ENCODE peak calls at places on chromosomes 6 and 20, in four cellular contexts. One of them, this sample, is unnamed.
A peak's percentile ranks its signal among the peaks of the same experiment; 100 is the strongest.

GRCh38 chr6:1607557-1608221 is 2.0 kb upstream of the FOXC1 start:
- DNase-seq in naive B cell: no peak
- DNase-seq in WTC11: peak; percentile 83
- DNase-seq in smooth muscle cell of the brain vasculature: no peak
- DNase-seq in this sample: no peak

GRCh38 chr6:101887532-101887931 is 494.0 kb downstream of the GRIK2 start:
- DNase-seq in naive B cell: no peak
- DNase-seq in WTC11: no peak
- DNase-seq in smooth muscle cell of the brain vasculature: no peak
- DNase-seq in this sample: no peak

GRCh38 chr6:1901556-1901955 is 291.8 kb downstream of the FOXC1 start:
- DNase-seq in naive B cell: no peak
- DNase-seq in WTC11: no peak
- DNase-seq in smooth muscle cell of the brain vasculature: no peak
- DNase-seq in this sample: no peak

GRCh38 chr6:3887150-3887700 is 38.1 kb downstream of the FAM50B start:
- DNase-seq in naive B cell: no peak
- DNase-seq in WTC11: no peak
- DNase-seq in smooth muscle cell of the brain vasculature: no peak
- DNase-seq in this sample: no peak

GRCh38 chr20:48875914-48876240 is 45.6 kb upstream of the ARFGEF2 start:
- DNase-seq in naive B cell: no peak
- DNase-seq in WTC11: no peak
- DNase-seq in smooth muscle cell of the brain vasculature: no peak
- DNase-seq in this sample: peak; percentile 53

GRCh38 chr20:20096421-20096820 is 44.1 kb downstream of the CFAP61 start:
- DNase-seq in naive B cell: no peak
- DNase-seq in WTC11: no peak
- DNase-seq in smooth muscle cell of the brain vasculature: no peak
- DNase-seq in this sample: no peak

GRCh38 chr6:15148356-15149058 is 97.4 kb upstream of the JARID2 start:
- DNase-seq in naive B cell: no peak
- DNase-seq in WTC11: no peak
- DNase-seq in smooth muscle cell of the brain vasculature: peak; percentile 51
- DNase-seq in this sample: peak; percentile 34

GRCh38 chr6:122995930-122996796 is at the start of gene CLVS2:
- DNase-seq in naive B cell: no peak
- DNase-seq in WTC11: peak; percentile 66
- DNase-seq in smooth muscle cell of the brain vasculature: peak; percentile 1
- DNase-seq in this sample: no peak

GRCh38 chr20:47764154-47764734 is 21.0 kb downstream of the SULF2 start:
- DNase-seq in naive B cell: no peak
- DNase-seq in WTC11: no peak
- DNase-seq in smooth muscle cell of the brain vasculature: no peak
- DNase-seq in this sample: no peak

GRCh38 chr6:45138765-45139164 is 189.4 kb upstream of the RUNX2 start:
- DNase-seq in naive B cell: no peak
- DNase-seq in WTC11: no peak
- DNase-seq in smooth muscle cell of the brain vasculature: no peak
- DNase-seq in this sample: no peak

GRCh38 chr20:23637282-23638221 is at the start of gene CST3:
- DNase-seq in naive B cell: no peak
- DNase-seq in WTC11: peak; percentile 72
- DNase-seq in smooth muscle cell of the brain vasculature: no peak
- DNase-seq in this sample: peak; percentile 79

GRCh38 chr6:163192591-163192990 is 221.9 kb upstream of the QKI start:
- DNase-seq in naive B cell: no peak
- DNase-seq in WTC11: no peak
- DNase-seq in smooth muscle cell of the brain vasculature: no peak
- DNase-seq in this sample: no peak

GRCh38 chr6:43781941-43782704 is 12.1 kb downstream of the VEGFA start:
- DNase-seq in naive B cell: no peak
- DNase-seq in WTC11: no peak
- DNase-seq in smooth muscle cell of the brain vasculature: no peak
- DNase-seq in this sample: no peak

GRCh38 chr6:54876871-54877270 is 30.3 kb downstream of the FAM83B start:
- DNase-seq in naive B cell: no peak
- DNase-seq in WTC11: no peak
- DNase-seq in smooth muscle cell of the brain vasculature: no peak
- DNase-seq in this sample: no peak

GRCh38 chr20:53934421-53935352 is 135.7 kb downstream of the BCAS1 start:
- DNase-seq in naive B cell: no peak
- DNase-seq in WTC11: no peak
- DNase-seq in smooth muscle cell of the brain vasculature: no peak
- DNase-seq in this sample: no peak

GRCh38 chr6:17032595-17033591 is 69.0 kb upstream of the STMND1 start:
- DNase-seq in naive B cell: no peak
- DNase-seq in WTC11: no peak
- DNase-seq in smooth muscle cell of the brain vasculature: peak; percentile 75
- DNase-seq in this sample: no peak

GRCh38 chr6:122712093-122712863 is 67.2 kb upstream of the FABP7 start:
- DNase-seq in naive B cell: no peak
- DNase-seq in WTC11: no peak
- DNase-seq in smooth muscle cell of the brain vasculature: peak; percentile 41
- DNase-seq in this sample: no peak

GRCh38 chr6:2857580-2858337 is 16.1 kb upstream of the SERPINB1 start:
- DNase-seq in naive B cell: peak; percentile 57
- DNase-seq in WTC11: no peak
- DNase-seq in smooth muscle cell of the brain vasculature: no peak
- DNase-seq in this sample: peak; percentile 91

GRCh38 chr6:139030539-139030938 is 2.0 kb downstream of the ABRACL start:
- DNase-seq in naive B cell: peak; percentile 79
- DNase-seq in WTC11: no peak
- DNase-seq in smooth muscle cell of the brain vasculature: no peak
- DNase-seq in this sample: peak; percentile 37

GRCh38 chr20:25271486-25272222 is 23.8 kb downstream of the PYGB start:
- DNase-seq in naive B cell: no peak
- DNase-seq in WTC11: peak; percentile 2
- DNase-seq in smooth muscle cell of the brain vasculature: no peak
- DNase-seq in this sample: no peak

GRCh38 chr6:33689879-33690278 is 21.6 kb downstream of the UQCC2 start:
- DNase-seq in naive B cell: no peak
- DNase-seq in WTC11: no peak
- DNase-seq in smooth muscle cell of the brain vasculature: no peak
- DNase-seq in this sample: no peak

GRCh38 chr6:38714239-38715015 is 684 bp upstream of the DNAH8 start:
- DNase-seq in naive B cell: no peak
- DNase-seq in WTC11: no peak
- DNase-seq in smooth muscle cell of the brain vasculature: no peak
- DNase-seq in this sample: no peak

GRCh38 chr20:5030348-5031205 is 29.3 kb upstream of the SLC23A2 start:
- DNase-seq in naive B cell: no peak
- DNase-seq in WTC11: no peak
- DNase-seq in smooth muscle cell of the brain vasculature: no peak
- DNase-seq in this sample: no peak

GRCh38 chr6:108361312-108361932 is 66.6 kb downstream of the AFG1L start:
- DNase-seq in naive B cell: no peak
- DNase-seq in WTC11: no peak
- DNase-seq in smooth muscle cell of the brain vasculature: no peak
- DNase-seq in this sample: no peak

GRCh38 chr6:5718231-5718947 is 288.3 kb downstream of the NRN1 start:
- DNase-seq in naive B cell: peak; percentile 46
- DNase-seq in WTC11: no peak
- DNase-seq in smooth muscle cell of the brain vasculature: no peak
- DNase-seq in this sample: no peak

GRCh38 chr20:53349730-53350129 is 243.9 kb downstream of the ZNF217 start:
- DNase-seq in naive B cell: no peak
- DNase-seq in WTC11: no peak
- DNase-seq in smooth muscle cell of the brain vasculature: no peak
- DNase-seq in this sample: no peak

GRCh38 chr6:156618600-156619205 is 158.5 kb upstream of the ARID1B start:
- DNase-seq in naive B cell: no peak
- DNase-seq in WTC11: peak; percentile 54
- DNase-seq in smooth muscle cell of the brain vasculature: no peak
- DNase-seq in this sample: no peak

GRCh38 chr6:26271640-26272090 is 93.3 kb upstream of the BTN3A2 start:
- DNase-seq in naive B cell: no peak
- DNase-seq in WTC11: no peak
- DNase-seq in smooth muscle cell of the brain vasculature: no peak
- DNase-seq in this sample: no peak

GRCh38 chr6:79045966-79046365 is 32.1 kb downstream of the PHIP start:
- DNase-seq in naive B cell: no peak
- DNase-seq in WTC11: no peak
- DNase-seq in smooth muscle cell of the brain vasculature: no peak
- DNase-seq in this sample: no peak

GRCh38 chr6:139903411-139904157 is 529.1 kb upstream of the CITED2 start:
- DNase-seq in naive B cell: peak; percentile 31
- DNase-seq in WTC11: no peak
- DNase-seq in smooth muscle cell of the brain vasculature: no peak
- DNase-seq in this sample: peak; percentile 22

GRCh38 chr20:24917797-24918578 is 31.1 kb upstream of the CST7 start:
- DNase-seq in naive B cell: no peak
- DNase-seq in WTC11: peak; percentile 81
- DNase-seq in smooth muscle cell of the brain vasculature: peak; percentile 46
- DNase-seq in this sample: peak; percentile 65

GRCh38 chr6:12208190-12208589 is 82.0 kb upstream of the EDN1 start:
- DNase-seq in naive B cell: no peak
- DNase-seq in WTC11: no peak
- DNase-seq in smooth muscle cell of the brain vasculature: no peak
- DNase-seq in this sample: no peak

This sample was measured in GM06990.